ENCODE peak calls at places on chromosomes 5 and 9, in eight cellular contexts. E, Q, T, W, B, K, P and C are unnamed samples. For H3K4me1, the result is how much of the 10 kb centered on the place peaks cover.

GRCh38 chr5:133259199-133259997 is 207.6 kb downstream of the HSPA4 start:
- DNase-seq in E (no peak), Q (no peak), T (no peak), W (no peak), B (no peak), K (no peak), P (no peak), C (no peak)

GRCh38 chr5:108113950-108114349 is 267.9 kb downstream of the FBXL17 start:
- DNase-seq in E (no peak), Q (peak), T (no peak), W (no peak), B (no peak), K (no peak), P (no peak), C (no peak)

GRCh38 chr9:10534863-10535262 is 77.9 kb downstream of the PTPRD start:
- DNase-seq in E (no peak), Q (peak), T (no peak), W (no peak), B (no peak), K (no peak), P (no peak), C (no peak)

GRCh38 chr5:68071243-68071642 is 144.3 kb upstream of the PIK3R1 start:
- DNase-seq in E (no peak), Q (no peak), T (no peak), W (no peak), B (no peak), K (no peak), P (no peak), C (no peak)

GRCh38 chr9:70802206-70802605 is 319.2 kb downstream of the TRPM3 start:
- DNase-seq in E (no peak), Q (no peak), T (no peak), W (peak), B (no peak), K (no peak), P (no peak), C (no peak)

GRCh38 chr5:1315709-1316587 is 21.1 kb upstream of the TERT start:
- DNase-seq in E (no peak), Q (no peak), T (peak), W (peak), B (peak), K (peak), P (peak), C (peak)

GRCh38 chr9:38347946-38348345 is 44.6 kb upstream of the ALDH1B1 start:
- DNase-seq in E (no peak), Q (no peak), T (peak), W (no peak), B (no peak), K (no peak), P (no peak), C (no peak)

GRCh38 chr9:113156880-113157279 is 6.1 kb downstream of the SLC31A2 start:
- DNase-seq in E (no peak), Q (no peak), T (no peak), W (no peak), B (no peak), K (no peak), P (no peak), C (peak)

GRCh38 chr5:73288803-73289720 is 116.1 kb downstream of the TMEM174 start:
- DNase-seq in E (no peak), Q (no peak), T (no peak), W (no peak), B (no peak), K (no peak), P (no peak), C (no peak)

GRCh38 chr5:163564321-163564924 is 59.0 kb downstream of the MAT2B start:
- DNase-seq in E (peak), Q (peak), T (no peak), W (peak), B (peak), K (peak), P (peak), C (peak)

GRCh38 chr5:134131165-134131564 is 16.7 kb downstream of the TCF7 start:
- DNase-seq in E (peak), Q (no peak), T (peak), W (no peak), B (no peak), K (no peak), P (no peak), C (no peak)

GRCh38 chr5:178289438-178289837 is 56.8 kb upstream of the PHYKPL start:
- DNase-seq in E (no peak), Q (no peak), T (peak), W (no peak), B (no peak), K (no peak), P (no peak), C (no peak)

GRCh38 chr9:18684608-18685317 is 210.8 kb downstream of the ADAMTSL1 start:
- DNase-seq in E (no peak), Q (no peak), T (no peak), W (no peak), B (no peak), K (no peak), P (no peak), C (no peak)

GRCh38 chr5:171688696-171689495 is 96.7 kb upstream of the SMIM23 start:
- DNase-seq in E (no peak), Q (no peak), T (no peak), W (peak), B (no peak), K (no peak), P (no peak), C (no peak)

GRCh38 chr5:101943784-101944183 is 352.3 kb downstream of the SLCO4C1 start:
- DNase-seq in E (no peak), Q (peak), T (no peak), W (no peak), B (no peak), K (no peak), P (no peak), C (peak)

GRCh38 chr9:136326061-136326776 is 1.1 kb upstream of the GPSM1 start:
- DNase-seq in E (peak), Q (peak), T (no peak), W (peak), B (no peak), K (no peak), P (no peak), C (no peak)

GRCh38 chr5:68368280-68368679 is 152.7 kb downstream of the PIK3R1 start:
- DNase-seq in E (no peak), Q (no peak), T (no peak), W (no peak), B (no peak), K (no peak), P (no peak), C (no peak)

GRCh38 chr5:14582797-14583137 is 1.2 kb downstream of the OTULINL start:
- DNase-seq in E (no peak), Q (no peak), T (peak), W (no peak), B (no peak), K (no peak), P (peak), C (no peak)

GRCh38 chr9:93061791-93062299 is 3.3 kb downstream of the SUSD3 start:
- DNase-seq in E (peak), Q (no peak), T (peak), W (no peak), B (no peak), K (peak), P (peak), C (no peak)

GRCh38 chr9:15416880-15417279 is 5.8 kb upstream of the SNAPC3 start:
- DNase-seq in E (no peak), Q (peak), T (no peak), W (peak), B (peak), K (peak), P (peak), C (peak)

GRCh38 chr5:102755691-102756371 is 726 bp downstream of the PAM start:
- DNase-seq in E (peak), Q (peak), T (peak), W (peak), B (peak), K (peak), P (peak), C (peak)

GRCh38 chr9:89956907-89957306 is 352.1 kb downstream of the GADD45G start:
- DNase-seq in E (no peak), Q (no peak), T (no peak), W (no peak), B (no peak), K (no peak), P (no peak), C (no peak)

GRCh38 chr9:109249615-109250014 is 71.2 kb downstream of the EPB41L4B start:
- DNase-seq in E (no peak), Q (no peak), T (no peak), W (no peak), B (no peak), K (no peak), P (no peak), C (no peak)
- H3K4me1 ChIP-seq in E (under half), Q (under half), T (under half), W (under half), B (under half), K (half or more), P (half or more), C (under half)

DNA sequence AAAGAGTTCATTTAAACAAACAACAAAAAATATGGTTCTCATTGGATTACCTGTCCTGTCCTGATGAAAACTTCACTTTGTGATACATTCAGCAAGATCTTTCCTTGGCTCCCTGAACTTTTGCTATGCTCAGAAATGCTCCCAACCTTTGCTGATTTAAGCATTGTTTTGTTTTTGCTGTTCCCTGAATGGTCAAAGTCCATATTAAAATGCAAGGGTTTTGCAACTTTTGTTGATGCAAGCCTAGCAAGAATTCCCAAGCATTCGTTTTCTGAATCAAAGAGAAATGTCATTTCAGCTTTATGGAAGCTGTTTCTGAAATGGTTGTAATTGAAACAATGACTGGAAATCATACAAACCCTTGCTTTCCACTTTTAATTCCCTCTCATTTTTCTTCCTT is 3.1 kb upstream of the SFXN1 start:
- DNase-seq in E (no peak), Q (no peak), T (no peak), W (no peak), B (no peak), K (no peak), P (no peak), C (no peak)
- H3K4me3 ChIP-seq in E (no peak), Q (no peak), T (no peak), W (no peak), B (no peak), K (no peak), P (no peak), C (no peak)

GRCh38 chr9:99905833-99906402 is 536 bp upstream of the STX17 start:
- DNase-seq in E (no peak), Q (peak), T (no peak), W (peak), B (no peak), K (no peak), P (peak), C (no peak)

GRCh38 chr9:99903393-99903792 is 3.1 kb upstream of the STX17 start:
- DNase-seq in E (no peak), Q (no peak), T (no peak), W (no peak), B (no peak), K (no peak), P (no peak), C (no peak)

GRCh38 chr9:99906403-99907207 is at the start of gene STX17:
- DNase-seq in E (peak), Q (peak), T (peak), W (peak), B (peak), K (peak), P (peak), C (peak)

GRCh38 chr9:99911600-99911999 is 5.1 kb downstream of the STX17 start:
- DNase-seq in E (no peak), Q (no peak), T (no peak), W (no peak), B (no peak), K (no peak), P (no peak), C (no peak)

DNA sequence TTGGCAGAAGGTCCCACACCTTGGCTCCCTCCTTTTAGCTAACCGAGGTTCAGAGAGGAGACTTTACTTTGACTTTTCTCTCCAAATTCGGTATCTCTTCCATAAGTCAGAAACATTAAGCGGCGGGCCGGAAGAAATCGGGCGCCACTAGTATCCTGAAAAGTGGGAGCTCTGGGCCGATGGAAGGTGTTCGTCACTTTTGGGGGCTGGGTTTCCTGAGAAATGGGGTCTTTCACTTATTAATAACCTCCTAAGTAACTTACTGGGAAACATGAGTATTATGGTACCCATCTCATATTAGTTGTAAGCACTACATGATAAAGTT is 716 bp downstream of the STX17 start:
- DNase-seq in E (no peak), Q (no peak), T (no peak), W (no peak), B (no peak), K (no peak), P (no peak), C (no peak)
- H3K27ac ChIP-seq in E (peak), Q (peak), T (peak), W (peak), B (peak), K (peak), P (peak), C (peak)

DNA sequence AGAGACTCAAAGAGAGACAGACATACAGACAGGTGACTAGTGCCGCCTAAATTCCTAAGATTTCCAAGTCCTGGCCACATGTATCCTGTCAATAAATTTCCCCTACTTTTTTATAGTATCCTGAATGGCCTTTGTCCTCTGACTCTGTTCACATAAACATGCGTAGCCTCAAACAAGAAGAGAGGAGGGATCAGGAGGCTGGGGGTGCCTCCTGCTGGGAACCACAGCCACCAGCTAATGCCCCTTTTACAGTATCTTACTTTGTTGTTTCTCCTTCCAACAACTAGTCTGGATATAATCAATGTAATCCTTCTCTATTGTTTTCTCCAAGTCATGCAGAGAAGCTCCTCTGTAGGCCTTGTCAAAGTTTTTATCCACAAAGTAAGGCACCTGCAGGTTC is 15.9 kb upstream of the SPATA24 start:
- DNase-seq in E (no peak), Q (no peak), T (no peak), W (no peak), B (no peak), K (no peak), P (no peak), C (no peak)
- H3K4me1 ChIP-seq in E (under half), Q (under half), T (under half), W (half or more), B (under half), K (under half), P (under half), C (under half)

DNA sequence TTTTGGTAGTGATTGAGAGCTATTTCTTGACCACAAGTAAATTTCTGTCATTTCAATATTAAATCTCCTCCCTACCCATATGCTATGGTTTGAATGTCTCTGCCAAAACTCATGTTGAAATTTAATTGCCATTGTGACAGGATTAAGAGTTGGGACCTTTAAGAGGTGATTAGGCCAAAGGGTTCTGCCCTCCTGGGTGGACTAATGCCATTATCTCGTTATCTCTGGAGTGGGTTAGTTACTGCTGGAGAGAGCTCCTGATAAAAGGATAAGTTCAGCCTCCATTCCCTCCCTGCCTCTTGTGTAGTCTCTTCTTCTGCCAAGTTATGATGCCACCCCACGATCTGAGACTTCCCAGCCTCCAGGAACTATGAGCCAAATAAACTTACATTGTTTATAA is 3.6 kb upstream of the DRD1 start:
- DNase-seq in E (no peak), Q (no peak), T (no peak), W (no peak), B (no peak), K (no peak), P (no peak), C (no peak)
- H3K4me3 ChIP-seq in E (no peak), Q (no peak), T (no peak), W (no peak), B (no peak), K (no peak), P (no peak), C (no peak)

DNA sequence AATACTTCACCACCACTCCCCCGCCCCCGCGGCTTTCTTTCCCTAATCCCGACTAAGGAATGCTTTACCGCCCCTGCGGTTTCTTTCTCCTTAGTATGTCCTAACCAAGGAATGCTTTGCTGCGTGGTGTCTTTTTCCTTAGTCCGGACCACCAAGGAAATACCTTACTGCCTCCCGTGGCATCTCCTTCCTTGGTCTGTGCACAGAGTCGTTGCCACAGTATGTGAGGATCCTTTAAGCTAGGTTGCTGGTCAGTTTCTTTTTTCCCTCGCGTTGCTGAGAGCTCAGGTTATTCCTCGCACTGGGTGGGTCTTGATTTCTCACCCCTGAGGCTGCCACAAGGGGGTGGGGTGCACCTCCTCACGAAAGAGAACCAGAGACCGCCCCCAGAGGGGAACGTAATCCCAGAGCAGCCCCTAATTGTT is 309.4 kb downstream of the NR3C1 start:
- DNase-seq in E (peak), Q (peak), T (no peak), W (peak), B (no peak), K (no peak), P (no peak), C (no peak)
- H3K27ac ChIP-seq in E (no peak), Q (peak), T (no peak), W (no peak), B (no peak), K (no peak), P (no peak), C (no peak)

GRCh38 chr9:94796687-94797086 is 70.2 kb downstream of the AOPEP start:
- DNase-seq in E (no peak), Q (no peak), T (no peak), W (no peak), B (no peak), K (no peak), P (no peak), C (no peak)
- H3K4me1 ChIP-seq in E (under half), Q (under half), T (under half), W (under half), B (under half), K (under half), P (under half), C (under half)